ENCODE peak calls at places on chromosomes 4 and X, in five cellular contexts. One of them, this sample, is unnamed.

GRCh38 chr4:29277381-29277780 is 1442.8 kb upstream of the PCDH7 start:
- DNase-seq in activated naive CD4-positive, alpha-beta T cell treated with anti-CD3 and anti-CD28 coated beads for 36 hours: no peak
- DNase-seq in right lobe of liver: no peak
- DNase-seq in MCF 10A: peak
- DNase-seq in H54: no peak
- DNase-seq in this sample: no peak

GRCh38 chrX:133926099-133926498 is 59.3 kb downstream of the GPC3 start:
- DNase-seq in MCF 10A: no peak
- DNase-seq in right lobe of liver: no peak
- DNase-seq in activated naive CD4-positive, alpha-beta T cell treated with anti-CD3 and anti-CD28 coated beads for 36 hours: no peak
- DNase-seq in H54: no peak
- DNase-seq in this sample: no peak

GRCh38 chr4:164402554-164402953 is 351.4 kb upstream of the SMIM31 start:
- DNase-seq in MCF 10A: no peak
- DNase-seq in right lobe of liver: no peak
- DNase-seq in activated naive CD4-positive, alpha-beta T cell treated with anti-CD3 and anti-CD28 coated beads for 36 hours: no peak
- DNase-seq in H54: no peak
- DNase-seq in this sample: no peak

GRCh38 chr4:2289955-2290333 is 28.0 kb upstream of the MXD4 start:
- DNase-seq in MCF 10A: no peak
- DNase-seq in activated naive CD4-positive, alpha-beta T cell treated with anti-CD3 and anti-CD28 coated beads for 36 hours: no peak
- DNase-seq in right lobe of liver: no peak
- DNase-seq in H54: no peak
- DNase-seq in this sample: no peak

GRCh38 chr4:7539659-7540058 is 104.9 kb upstream of the PSAPL1 start:
- DNase-seq in activated naive CD4-positive, alpha-beta T cell treated with anti-CD3 and anti-CD28 coated beads for 36 hours: peak
- DNase-seq in H54: peak
- DNase-seq in right lobe of liver: no peak
- DNase-seq in MCF 10A: peak
- DNase-seq in this sample: peak

GRCh38 chr4:76473186-76473585 is 38.2 kb downstream of the SHROOM3 start:
- DNase-seq in MCF 10A: no peak
- DNase-seq in activated naive CD4-positive, alpha-beta T cell treated with anti-CD3 and anti-CD28 coated beads for 36 hours: no peak
- DNase-seq in right lobe of liver: no peak
- DNase-seq in H54: no peak
- DNase-seq in this sample: no peak

GRCh38 chr4:158130204-158130603 is 42.6 kb downstream of the GASK1B start:
- DNase-seq in activated naive CD4-positive, alpha-beta T cell treated with anti-CD3 and anti-CD28 coated beads for 36 hours: no peak
- DNase-seq in right lobe of liver: no peak
- DNase-seq in MCF 10A: no peak
- DNase-seq in H54: no peak
- DNase-seq in this sample: no peak

GRCh38 chr4:112518675-112519074 is 2.7 kb upstream of the NEUROG2 start:
- DNase-seq in right lobe of liver: no peak
- DNase-seq in MCF 10A: no peak
- DNase-seq in H54: no peak
- DNase-seq in activated naive CD4-positive, alpha-beta T cell treated with anti-CD3 and anti-CD28 coated beads for 36 hours: no peak
- DNase-seq in this sample: no peak

GRCh38 chr4:123265443-123265842 is 131.2 kb upstream of the SPRY1 start:
- DNase-seq in H54: no peak
- DNase-seq in activated naive CD4-positive, alpha-beta T cell treated with anti-CD3 and anti-CD28 coated beads for 36 hours: no peak
- DNase-seq in right lobe of liver: no peak
- DNase-seq in MCF 10A: peak
- DNase-seq in this sample: no peak

GRCh38 chr4:75325316-75325715 is 188.9 kb downstream of the RCHY1 start:
- DNase-seq in MCF 10A: no peak
- DNase-seq in right lobe of liver: no peak
- DNase-seq in activated naive CD4-positive, alpha-beta T cell treated with anti-CD3 and anti-CD28 coated beads for 36 hours: no peak
- DNase-seq in H54: no peak
- DNase-seq in this sample: no peak

GRCh38 chr4:55670695-55671094 is 34.6 kb upstream of the NMU start:
- DNase-seq in activated naive CD4-positive, alpha-beta T cell treated with anti-CD3 and anti-CD28 coated beads for 36 hours: no peak
- DNase-seq in H54: no peak
- DNase-seq in MCF 10A: no peak
- DNase-seq in right lobe of liver: no peak
- DNase-seq in this sample: no peak

GRCh38 chr4:117326091-117326490 is 240.7 kb upstream of the TRAM1L1 start:
- DNase-seq in MCF 10A: no peak
- DNase-seq in right lobe of liver: no peak
- DNase-seq in activated naive CD4-positive, alpha-beta T cell treated with anti-CD3 and anti-CD28 coated beads for 36 hours: no peak
- DNase-seq in H54: no peak
- DNase-seq in this sample: no peak

GRCh38 chrX:68693481-68694410 is 46.3 kb downstream of the STARD8 start:
- DNase-seq in H54: peak
- DNase-seq in activated naive CD4-positive, alpha-beta T cell treated with anti-CD3 and anti-CD28 coated beads for 36 hours: no peak
- DNase-seq in MCF 10A: no peak
- DNase-seq in right lobe of liver: peak
- DNase-seq in this sample: peak

GRCh38 chr4:16573744-16574143 is 324.7 kb downstream of the LDB2 start:
- DNase-seq in activated naive CD4-positive, alpha-beta T cell treated with anti-CD3 and anti-CD28 coated beads for 36 hours: no peak
- DNase-seq in right lobe of liver: no peak
- DNase-seq in MCF 10A: peak
- DNase-seq in H54: no peak
- DNase-seq in this sample: no peak

GRCh38 chr4:113059783-113060182 is 10.3 kb downstream of the ANK2 start:
- DNase-seq in H54: no peak
- DNase-seq in right lobe of liver: no peak
- DNase-seq in MCF 10A: no peak
- DNase-seq in activated naive CD4-positive, alpha-beta T cell treated with anti-CD3 and anti-CD28 coated beads for 36 hours: no peak
- DNase-seq in this sample: no peak

GRCh38 chr4:78369691-78370090 is 181.9 kb upstream of the ANXA3 start:
- DNase-seq in right lobe of liver: no peak
- DNase-seq in activated naive CD4-positive, alpha-beta T cell treated with anti-CD3 and anti-CD28 coated beads for 36 hours: no peak
- DNase-seq in MCF 10A: no peak
- DNase-seq in H54: no peak
- DNase-seq in this sample: no peak

GRCh38 chr4:86558799-86559198 is 35.3 kb upstream of the PTPN13 start:
- DNase-seq in right lobe of liver: no peak
- DNase-seq in H54: no peak
- DNase-seq in MCF 10A: peak
- DNase-seq in activated naive CD4-positive, alpha-beta T cell treated with anti-CD3 and anti-CD28 coated beads for 36 hours: no peak
- DNase-seq in this sample: no peak

GRCh38 chr4:88751258-88752075 is 53.8 kb upstream of the NAP1L5 start:
- DNase-seq in right lobe of liver: no peak
- DNase-seq in activated naive CD4-positive, alpha-beta T cell treated with anti-CD3 and anti-CD28 coated beads for 36 hours: no peak
- DNase-seq in H54: no peak
- DNase-seq in MCF 10A: no peak
- DNase-seq in this sample: no peak

GRCh38 chrX:120310861-120311631 is at the start of gene TMEM255A:
- DNase-seq in activated naive CD4-positive, alpha-beta T cell treated with anti-CD3 and anti-CD28 coated beads for 36 hours: peak
- DNase-seq in MCF 10A: no peak
- DNase-seq in H54: peak
- DNase-seq in right lobe of liver: no peak
- DNase-seq in this sample: peak

GRCh38 chr4:184825394-184826314 is at the start of gene ACSL1:
- DNase-seq in activated naive CD4-positive, alpha-beta T cell treated with anti-CD3 and anti-CD28 coated beads for 36 hours: peak
- DNase-seq in right lobe of liver: peak
- DNase-seq in H54: peak
- DNase-seq in MCF 10A: peak
- DNase-seq in this sample: peak

GRCh38 chr4:60605651-60606354 is 594.3 kb upstream of the ADGRL3 start:
- DNase-seq in MCF 10A: peak
- DNase-seq in right lobe of liver: no peak
- DNase-seq in H54: no peak
- DNase-seq in activated naive CD4-positive, alpha-beta T cell treated with anti-CD3 and anti-CD28 coated beads for 36 hours: no peak
- DNase-seq in this sample: no peak

GRCh38 chr4:159655547-159655946 is 552.7 kb downstream of the RAPGEF2 start:
- DNase-seq in activated naive CD4-positive, alpha-beta T cell treated with anti-CD3 and anti-CD28 coated beads for 36 hours: no peak
- DNase-seq in H54: peak
- DNase-seq in MCF 10A: peak
- DNase-seq in right lobe of liver: no peak
- DNase-seq in this sample: no peak

GRCh38 chr4:10354225-10354624 is 103.0 kb downstream of the ZNF518B start:
- DNase-seq in MCF 10A: no peak
- DNase-seq in H54: no peak
- DNase-seq in activated naive CD4-positive, alpha-beta T cell treated with anti-CD3 and anti-CD28 coated beads for 36 hours: no peak
- DNase-seq in right lobe of liver: no peak
- DNase-seq in this sample: no peak

GRCh38 chr4:153222162-153222789 is 18.0 kb downstream of the TRIM2 start:
- DNase-seq in right lobe of liver: peak
- DNase-seq in H54: peak
- DNase-seq in activated naive CD4-positive, alpha-beta T cell treated with anti-CD3 and anti-CD28 coated beads for 36 hours: peak
- DNase-seq in MCF 10A: peak
- DNase-seq in this sample: peak

GRCh38 chr4:85149656-85150055 is 183.2 kb upstream of the WDFY3 start:
- DNase-seq in H54: no peak
- DNase-seq in right lobe of liver: no peak
- DNase-seq in MCF 10A: peak
- DNase-seq in activated naive CD4-positive, alpha-beta T cell treated with anti-CD3 and anti-CD28 coated beads for 36 hours: no peak
- DNase-seq in this sample: no peak

GRCh38 chr4:7236847-7237246 is 44.5 kb downstream of the SORCS2 start:
- DNase-seq in right lobe of liver: no peak
- DNase-seq in H54: no peak
- DNase-seq in MCF 10A: no peak
- DNase-seq in activated naive CD4-positive, alpha-beta T cell treated with anti-CD3 and anti-CD28 coated beads for 36 hours: no peak
- DNase-seq in this sample: no peak

This sample was measured in NCI-H82.